ENCODE peak calls at places on chromosomes 7 and 10, in seven cellular contexts. One of them, this sample, is unnamed.

GRCh38 chr7:112467867-112468266 is 12.9 kb upstream of the LSMEM1 start:
- DNase-seq in skeletal muscle cell: no peak
- DNase-seq in SW 1271: no peak
- DNase-seq in posterior vena cava: no peak
- DNase-seq in suprapubic skin: no peak
- DNase-seq in ELR: no peak
- DNase-seq in thoracic aorta: no peak
- DNase-seq in this sample: no peak

GRCh38 chr10:133342942-133343341 is 4.2 kb upstream of the PRAP1 start:
- DNase-seq in skeletal muscle cell: no peak
- DNase-seq in SW 1271: no peak
- DNase-seq in posterior vena cava: peak; percentile 73
- DNase-seq in suprapubic skin: no peak
- DNase-seq in ELR: no peak
- DNase-seq in thoracic aorta: no peak
- DNase-seq in this sample: no peak

GRCh38 chr10:114179148-114179547 is at the start of gene TDRD1:
- DNase-seq in skeletal muscle cell: no peak
- DNase-seq in SW 1271: no peak
- DNase-seq in posterior vena cava: no peak
- DNase-seq in suprapubic skin: no peak
- DNase-seq in ELR: no peak
- DNase-seq in thoracic aorta: no peak
- DNase-seq in this sample: no peak

GRCh38 chr10:23325132-23325531 is 19.5 kb downstream of the C10orf67 start:
- DNase-seq in skeletal muscle cell: no peak
- DNase-seq in SW 1271: no peak
- DNase-seq in posterior vena cava: no peak
- DNase-seq in suprapubic skin: no peak
- DNase-seq in ELR: peak; percentile 29
- DNase-seq in thoracic aorta: no peak
- DNase-seq in this sample: no peak

GRCh38 chr10:22570733-22571430 is 143.5 kb downstream of the PIP4K2A start:
- DNase-seq in skeletal muscle cell: no peak
- DNase-seq in SW 1271: no peak
- DNase-seq in posterior vena cava: no peak
- DNase-seq in suprapubic skin: no peak
- DNase-seq in ELR: no peak
- DNase-seq in thoracic aorta: no peak
- DNase-seq in this sample: no peak

GRCh38 chr7:135798104-135798503 is 49.5 kb upstream of the FAM180A start:
- DNase-seq in skeletal muscle cell: no peak
- DNase-seq in SW 1271: no peak
- DNase-seq in posterior vena cava: no peak
- DNase-seq in suprapubic skin: no peak
- DNase-seq in ELR: no peak
- DNase-seq in thoracic aorta: no peak
- DNase-seq in this sample: no peak

GRCh38 chr10:47356708-47357107 is 8.5 kb downstream of the RBP3 start:
- DNase-seq in skeletal muscle cell: no peak
- DNase-seq in SW 1271: no peak
- DNase-seq in posterior vena cava: no peak
- DNase-seq in suprapubic skin: no peak
- DNase-seq in ELR: no peak
- DNase-seq in thoracic aorta: no peak
- DNase-seq in this sample: no peak

GRCh38 chr10:96257944-96258343 is 13.4 kb downstream of the BLNK start:
- DNase-seq in skeletal muscle cell: no peak
- DNase-seq in SW 1271: no peak
- DNase-seq in posterior vena cava: no peak
- DNase-seq in suprapubic skin: no peak
- DNase-seq in ELR: no peak
- DNase-seq in thoracic aorta: peak; percentile 21
- DNase-seq in this sample: no peak

GRCh38 chr10:49744924-49745605 is 17.1 kb downstream of the OGDHL start:
- DNase-seq in skeletal muscle cell: no peak
- DNase-seq in SW 1271: no peak
- DNase-seq in posterior vena cava: no peak
- DNase-seq in suprapubic skin: peak; percentile 63
- DNase-seq in ELR: peak; percentile 8
- DNase-seq in thoracic aorta: no peak
- DNase-seq in this sample: no peak

GRCh38 chr7:92669616-92670153 is 79.5 kb upstream of the FAM133B start:
- DNase-seq in skeletal muscle cell: no peak
- DNase-seq in SW 1271: no peak
- DNase-seq in posterior vena cava: no peak
- DNase-seq in suprapubic skin: no peak
- DNase-seq in ELR: peak; percentile 32
- DNase-seq in thoracic aorta: no peak
- DNase-seq in this sample: peak; percentile 57

GRCh38 chr7:95411036-95411435 is 14.9 kb upstream of the PON3 start:
- DNase-seq in skeletal muscle cell: peak; percentile 12
- DNase-seq in SW 1271: no peak
- DNase-seq in posterior vena cava: no peak
- DNase-seq in suprapubic skin: no peak
- DNase-seq in ELR: peak; percentile 20
- DNase-seq in thoracic aorta: no peak
- DNase-seq in this sample: peak; percentile 82

GRCh38 chr7:151595702-151596340 is 76.1 kb upstream of the RHEB start:
- DNase-seq in skeletal muscle cell: no peak
- DNase-seq in SW 1271: no peak
- DNase-seq in posterior vena cava: no peak
- DNase-seq in suprapubic skin: no peak
- DNase-seq in ELR: no peak
- DNase-seq in thoracic aorta: no peak
- DNase-seq in this sample: no peak

GRCh38 chr7:10315881-10316280 is 657.8 kb upstream of the PHF14 start:
- DNase-seq in skeletal muscle cell: no peak
- DNase-seq in SW 1271: no peak
- DNase-seq in posterior vena cava: no peak
- DNase-seq in suprapubic skin: no peak
- DNase-seq in ELR: no peak
- DNase-seq in thoracic aorta: no peak
- DNase-seq in this sample: no peak

GRCh38 chr7:101614939-101615302 is 14.2 kb downstream of the MYL10 start:
- DNase-seq in skeletal muscle cell: no peak
- DNase-seq in SW 1271: no peak
- DNase-seq in posterior vena cava: no peak
- DNase-seq in suprapubic skin: no peak
- DNase-seq in ELR: peak; percentile 60
- DNase-seq in thoracic aorta: peak; percentile 40
- DNase-seq in this sample: peak; percentile 73

GRCh38 chr7:140509789-140510188 is 30.5 kb upstream of the MKRN1 start:
- DNase-seq in skeletal muscle cell: no peak
- DNase-seq in SW 1271: no peak
- DNase-seq in posterior vena cava: no peak
- DNase-seq in suprapubic skin: no peak
- DNase-seq in ELR: no peak
- DNase-seq in thoracic aorta: no peak
- DNase-seq in this sample: no peak

GRCh38 chr7:157483515-157483914 is 146.7 kb downstream of the DNAJB6 start:
- DNase-seq in skeletal muscle cell: no peak
- DNase-seq in SW 1271: no peak
- DNase-seq in posterior vena cava: no peak
- DNase-seq in suprapubic skin: no peak
- DNase-seq in ELR: no peak
- DNase-seq in thoracic aorta: no peak
- DNase-seq in this sample: no peak

GRCh38 chr7:140669352-140669751 is 3.4 kb upstream of the ADCK2 start:
- DNase-seq in skeletal muscle cell: no peak
- DNase-seq in SW 1271: no peak
- DNase-seq in posterior vena cava: no peak
- DNase-seq in suprapubic skin: no peak
- DNase-seq in ELR: no peak
- DNase-seq in thoracic aorta: no peak
- DNase-seq in this sample: no peak

GRCh38 chr10:70672165-70672992 is at the start of gene ADAMTS14:
- DNase-seq in skeletal muscle cell: no peak
- DNase-seq in SW 1271: no peak
- DNase-seq in posterior vena cava: peak; percentile 81
- DNase-seq in suprapubic skin: no peak
- DNase-seq in ELR: peak; percentile 53
- DNase-seq in thoracic aorta: no peak
- DNase-seq in this sample: peak; percentile 77

GRCh38 chr10:47059606-47060311 is 148.5 kb downstream of the PTPN20 start:
- DNase-seq in skeletal muscle cell: no peak
- DNase-seq in SW 1271: no peak
- DNase-seq in posterior vena cava: no peak
- DNase-seq in suprapubic skin: peak; percentile 48
- DNase-seq in ELR: no peak
- DNase-seq in thoracic aorta: no peak
- DNase-seq in this sample: no peak

GRCh38 chr7:142511801-142512200 is 237.5 kb upstream of the PRSS1 start:
- DNase-seq in skeletal muscle cell: no peak
- DNase-seq in SW 1271: no peak
- DNase-seq in posterior vena cava: no peak
- DNase-seq in suprapubic skin: no peak
- DNase-seq in ELR: no peak
- DNase-seq in thoracic aorta: no peak
- DNase-seq in this sample: no peak

GRCh38 chr7:130611206-130611605 is 57.3 kb downstream of the COPG2 start:
- DNase-seq in skeletal muscle cell: no peak
- DNase-seq in SW 1271: no peak
- DNase-seq in posterior vena cava: no peak
- DNase-seq in suprapubic skin: no peak
- DNase-seq in ELR: no peak
- DNase-seq in thoracic aorta: no peak
- DNase-seq in this sample: no peak

GRCh38 chr7:69982197-69982596 is 383.9 kb downstream of the AUTS2 start:
- DNase-seq in skeletal muscle cell: peak; percentile 64
- DNase-seq in SW 1271: no peak
- DNase-seq in posterior vena cava: no peak
- DNase-seq in suprapubic skin: no peak
- DNase-seq in ELR: no peak
- DNase-seq in thoracic aorta: no peak
- DNase-seq in this sample: no peak

GRCh38 chr7:120680986-120681385 is 177.0 kb downstream of the TSPAN12 start:
- DNase-seq in skeletal muscle cell: no peak
- DNase-seq in SW 1271: no peak
- DNase-seq in posterior vena cava: no peak
- DNase-seq in suprapubic skin: no peak
- DNase-seq in ELR: no peak
- DNase-seq in thoracic aorta: no peak
- DNase-seq in this sample: no peak

GRCh38 chr7:28106316-28106957 is 74.2 kb downstream of the JAZF1 start:
- DNase-seq in skeletal muscle cell: no peak
- DNase-seq in SW 1271: no peak
- DNase-seq in posterior vena cava: no peak
- DNase-seq in suprapubic skin: no peak
- DNase-seq in ELR: no peak
- DNase-seq in thoracic aorta: no peak
- DNase-seq in this sample: no peak

GRCh38 chr10:84668186-84668763 is 339.9 kb downstream of the CCSER2 start:
- DNase-seq in skeletal muscle cell: no peak
- DNase-seq in SW 1271: no peak
- DNase-seq in posterior vena cava: no peak
- DNase-seq in suprapubic skin: no peak
- DNase-seq in ELR: no peak
- DNase-seq in thoracic aorta: no peak
- DNase-seq in this sample: no peak

GRCh38 chr7:152556013-152556412 is 119.9 kb downstream of the XRCC2 start:
- DNase-seq in skeletal muscle cell: no peak
- DNase-seq in SW 1271: no peak
- DNase-seq in posterior vena cava: no peak
- DNase-seq in suprapubic skin: no peak
- DNase-seq in ELR: no peak
- DNase-seq in thoracic aorta: no peak
- DNase-seq in this sample: no peak

GRCh38 chr10:115001506-115002381 is 63.7 kb downstream of the TRUB1 start:
- DNase-seq in skeletal muscle cell: no peak
- DNase-seq in SW 1271: no peak
- DNase-seq in posterior vena cava: no peak
- DNase-seq in suprapubic skin: no peak
- DNase-seq in ELR: no peak
- DNase-seq in thoracic aorta: no peak
- DNase-seq in this sample: peak; percentile 56

GRCh38 chr7:1282679-1283078 is 50.0 kb downstream of the UNCX start:
- DNase-seq in skeletal muscle cell: no peak
- DNase-seq in SW 1271: no peak
- DNase-seq in posterior vena cava: peak; percentile 30
- DNase-seq in suprapubic skin: no peak
- DNase-seq in ELR: no peak
- DNase-seq in thoracic aorta: no peak
- DNase-seq in this sample: no peak

GRCh38 chr10:102157224-102157623 is 5.0 kb downstream of the NOLC1 start:
- DNase-seq in skeletal muscle cell: no peak
- DNase-seq in SW 1271: no peak
- DNase-seq in posterior vena cava: peak; percentile 45
- DNase-seq in suprapubic skin: no peak
- DNase-seq in ELR: no peak
- DNase-seq in thoracic aorta: no peak
- DNase-seq in this sample: no peak

GRCh38 chr7:137987563-137987962 is 14.3 kb downstream of the CREB3L2 start:
- DNase-seq in skeletal muscle cell: no peak
- DNase-seq in SW 1271: no peak
- DNase-seq in posterior vena cava: no peak
- DNase-seq in suprapubic skin: no peak
- DNase-seq in ELR: no peak
- DNase-seq in thoracic aorta: no peak
- DNase-seq in this sample: no peak

GRCh38 chr10:1130995-1131790 is 75.0 kb downstream of the WDR37 start:
- DNase-seq in skeletal muscle cell: no peak
- DNase-seq in SW 1271: no peak
- DNase-seq in posterior vena cava: no peak
- DNase-seq in suprapubic skin: no peak
- DNase-seq in ELR: no peak
- DNase-seq in thoracic aorta: no peak
- DNase-seq in this sample: no peak

GRCh38 chr7:96870201-96870600 is 135.2 kb upstream of the DLX6 start:
- DNase-seq in skeletal muscle cell: no peak
- DNase-seq in SW 1271: no peak
- DNase-seq in posterior vena cava: no peak
- DNase-seq in suprapubic skin: no peak
- DNase-seq in ELR: no peak
- DNase-seq in thoracic aorta: no peak
- DNase-seq in this sample: peak; percentile 56

GRCh38 chr10:15863733-15864132 is 3.4 kb upstream of the MINDY3 start:
- DNase-seq in skeletal muscle cell: no peak
- DNase-seq in SW 1271: no peak
- DNase-seq in posterior vena cava: no peak
- DNase-seq in suprapubic skin: no peak
- DNase-seq in ELR: no peak
- DNase-seq in thoracic aorta: no peak
- DNase-seq in this sample: no peak

GRCh38 chr10:124802313-124802675 is 675 bp downstream of the ABRAXAS2 start:
- DNase-seq in skeletal muscle cell: no peak
- DNase-seq in SW 1271: no peak
- DNase-seq in posterior vena cava: no peak
- DNase-seq in suprapubic skin: no peak
- DNase-seq in ELR: peak; percentile 37
- DNase-seq in thoracic aorta: no peak
- DNase-seq in this sample: no peak

This sample was measured in LHCN-M2.